ENCODE peak calls at places on chromosomes 3 and 15, in nine cellular contexts. T, V, N, I, C, Q, M, Z and O are unnamed samples.

GRCh38 chr15:69021895-69022294 is 7.4 kb downstream of the NOX5 start:
- DNase-seq in T (no peak), V (no peak), N (no peak), I (no peak), C (no peak), Q (no peak), M (no peak), Z (no peak), O (no peak)

GRCh38 chr3:131163-131889 is 65.2 kb upstream of the CHL1 start:
- DNase-seq in T (no peak), V (no peak), N (no peak), I (no peak), C (no peak), Q (no peak), M (no peak), Z (peak), O (no peak)

GRCh38 chr15:30791239-30791638 is 112.5 kb upstream of the FAN1 start:
- DNase-seq in T (no peak), V (no peak), N (no peak), I (no peak), C (no peak), Q (no peak), M (peak), Z (no peak), O (no peak)

GRCh38 chr3:73351423-73352071 is 273.2 kb downstream of the PDZRN3 start:
- DNase-seq in T (no peak), V (no peak), N (no peak), I (no peak), C (no peak), Q (no peak), M (peak), Z (no peak), O (no peak)

GRCh38 chr3:105365171-105365535 is 1.6 kb upstream of the ALCAM start:
- DNase-seq in T (no peak), V (no peak), N (no peak), I (no peak), C (no peak), Q (no peak), M (peak), Z (no peak), O (no peak)

GRCh38 chr3:114218578-114219185 is 18.7 kb downstream of the ZNF80 start:
- DNase-seq in T (no peak), V (no peak), N (no peak), I (peak), C (no peak), Q (no peak), M (no peak), Z (no peak), O (no peak)

GRCh38 chr3:24830230-24831152 is 335.8 kb upstream of the THRB start:
- DNase-seq in T (no peak), V (peak), N (no peak), I (peak), C (no peak), Q (no peak), M (peak), Z (peak), O (no peak)

GRCh38 chr15:53627279-53627678 is 132.2 kb downstream of the WDR72 start:
- DNase-seq in T (no peak), V (no peak), N (no peak), I (no peak), C (peak), Q (no peak), M (no peak), Z (no peak), O (no peak)

GRCh38 chr3:157807286-157807685 is 298.9 kb downstream of the SHOX2 start:
- DNase-seq in T (no peak), V (no peak), N (no peak), I (no peak), C (no peak), Q (no peak), M (peak), Z (no peak), O (no peak)

GRCh38 chr15:73985101-73985873 is 6.8 kb downstream of the STOML1 start:
- DNase-seq in T (no peak), V (no peak), N (peak), I (no peak), C (no peak), Q (no peak), M (peak), Z (no peak), O (peak)

GRCh38 chr15:85407421-85408269 is 27.2 kb downstream of the AKAP13 start:
- DNase-seq in T (no peak), V (no peak), N (no peak), I (peak), C (peak), Q (no peak), M (peak), Z (no peak), O (no peak)

GRCh38 chr15:39455502-39455991 is 125.3 kb upstream of the THBS1 start:
- DNase-seq in T (no peak), V (no peak), N (no peak), I (no peak), C (peak), Q (no peak), M (peak), Z (peak), O (no peak)

GRCh38 chr15:57019496-57020160 is 101.2 kb downstream of the TCF12 start:
- DNase-seq in T (no peak), V (no peak), N (no peak), I (no peak), C (peak), Q (no peak), M (peak), Z (no peak), O (no peak)

GRCh38 chr3:155079795-155080546 is at the start of gene MME:
- DNase-seq in T (peak), V (peak), N (no peak), I (peak), C (peak), Q (no peak), M (peak), Z (peak), O (no peak)